ENCODE peak calls at places on chromosomes 4 and X, in seven cellular contexts. U, H, X, Z, T, L and O are unnamed samples.

GRCh38 chrX:15815779-15816452 is 25.6 kb downstream of the ZRSR2 start:
- DNase-seq in X (no peak), L (no peak), U (peak; percentile 43), H (no peak), T (no peak), Z (no peak), O (no peak)

GRCh38 chrX:68175569-68175968 is 257.7 kb downstream of the OPHN1 start:
- DNase-seq in L (no peak), H (no peak), U (no peak), Z (no peak), X (no peak), T (no peak), O (no peak)

GRCh38 chr4:47287735-47288134 is 175.8 kb downstream of the COMMD8 start:
- DNase-seq in X (no peak), Z (no peak), T (no peak), U (peak; percentile 83), H (no peak), L (no peak), O (no peak)

GRCh38 chr4:153651041-153651960 is 32.8 kb upstream of the TLR2 start:
- DNase-seq in T (no peak), Z (peak; percentile 46), X (no peak), H (no peak), U (peak; percentile 97), L (no peak), O (no peak)

GRCh38 chrX:68989865-68990606 is 161.2 kb downstream of the EFNB1 start:
- DNase-seq in Z (no peak), X (no peak), L (peak; percentile 30), T (no peak), H (no peak), U (no peak), O (no peak)

GRCh38 chrX:54479471-54480122 is 16.4 kb downstream of the FGD1 start:
- DNase-seq in H (no peak), X (no peak), T (no peak), Z (no peak), U (no peak), L (no peak), O (peak; percentile 76)

GRCh38 chr4:123366144-123366748 is 30.3 kb upstream of the SPRY1 start:
- DNase-seq in L (no peak), H (no peak), U (no peak), T (no peak), Z (no peak), X (no peak), O (no peak)

GRCh38 chr4:114601304-114602052 is 2.9 kb downstream of the UGT8 start:
- DNase-seq in H (no peak), L (no peak), X (peak; percentile 11), Z (no peak), U (no peak), T (no peak), O (no peak)

GRCh38 chr4:121233982-121234381 is 69.9 kb upstream of the TNIP3 start:
- DNase-seq in T (no peak), L (no peak), Z (no peak), H (no peak), X (no peak), U (no peak), O (no peak)

GRCh38 chr4:108425988-108426387 is 194.4 kb upstream of the RPL34 start:
- DNase-seq in Z (no peak), X (no peak), H (no peak), U (no peak), L (no peak), T (no peak), O (no peak)

GRCh38 chr4:137668885-137669284 is 136.6 kb upstream of the PCDH18 start:
- DNase-seq in Z (no peak), T (no peak), L (no peak), H (no peak), X (no peak), U (no peak), O (no peak)

GRCh38 chrX:97609938-97610337 is 726.2 kb downstream of the RPA4 start:
- DNase-seq in H (no peak), L (no peak), X (no peak), Z (no peak), U (no peak), T (no peak), O (no peak)

GRCh38 chr4:150769235-150769634 is 187.3 kb downstream of the MAB21L2 start:
- DNase-seq in U (no peak), L (no peak), T (no peak), H (no peak), Z (no peak), X (no peak), O (no peak)

GRCh38 chr4:16582526-16582925 is 315.9 kb downstream of the LDB2 start:
- DNase-seq in X (no peak), Z (no peak), H (no peak), U (no peak), T (no peak), L (no peak), O (no peak)

GRCh38 chrX:121308276-121308805 is 260.9 kb downstream of the GLUD2 start:
- DNase-seq in X (peak; percentile 30), U (peak; percentile 33), L (peak; percentile 4), T (no peak), Z (peak; percentile 23), H (no peak), O (peak; percentile 25)

GRCh38 chr4:183996868-183997267 is 91.8 kb downstream of the STOX2 start:
- DNase-seq in L (no peak), T (no peak), U (no peak), Z (no peak), X (no peak), H (no peak), O (no peak)

GRCh38 chrX:154605566-154605965 is 13.5 kb downstream of the CTAG1B start:
- DNase-seq in T (no peak), H (no peak), L (no peak), Z (no peak), U (no peak), X (no peak), O (no peak)

GRCh38 chr4:16237715-16238114 is 11.4 kb upstream of the TAPT1 start:
- DNase-seq in T (no peak), X (no peak), H (no peak), U (peak; percentile 94), L (no peak), Z (no peak), O (no peak)

GRCh38 chrX:74286950-74287349 is 17.0 kb upstream of the ZCCHC13 start:
- DNase-seq in L (no peak), Z (no peak), H (no peak), X (no peak), U (no peak), T (no peak), O (no peak)

GRCh38 chr4:81142744-81143143 is 72.3 kb downstream of the PRKG2 start:
- DNase-seq in T (no peak), X (no peak), Z (no peak), U (no peak), H (no peak), L (no peak), O (no peak)

GRCh38 chrX:134074151-134074550 is 88.8 kb upstream of the GPC3 start:
- DNase-seq in H (no peak), X (no peak), U (no peak), T (no peak), L (no peak), Z (no peak), O (no peak)

GRCh38 chrX:74277846-74278245 is 26.1 kb upstream of the ZCCHC13 start:
- DNase-seq in U (no peak), H (no peak), Z (no peak), X (no peak), T (no peak), L (no peak), O (no peak)

GRCh38 chrX:54633641-54634040 is 103.6 kb downstream of the GNL3L start:
- DNase-seq in L (no peak), T (no peak), Z (no peak), U (no peak), X (no peak), H (no peak), O (no peak)

GRCh38 chr4:175456131-175456530 is 355.9 kb downstream of the GPM6A start:
- DNase-seq in T (no peak), H (no peak), L (no peak), Z (no peak), X (no peak), U (no peak), O (no peak)

GRCh38 chr4:69991016-69991415 is 4.8 kb upstream of the STATH start:
- DNase-seq in Z (no peak), H (no peak), T (no peak), L (no peak), X (no peak), U (no peak), O (no peak)

GRCh38 chr4:106095408-106095807 is 200.1 kb downstream of the NPNT start:
- DNase-seq in Z (no peak), L (no peak), X (no peak), H (no peak), T (no peak), U (no peak), O (no peak)

GRCh38 chr4:82787342-82787741 is 11.3 kb downstream of the SCD5 start:
- DNase-seq in X (no peak), Z (no peak), U (no peak), T (no peak), L (no peak), H (no peak), O (no peak)

GRCh38 chr4:126124817-126125216 is 810.1 kb downstream of the FAT4 start:
- DNase-seq in H (no peak), U (no peak), Z (no peak), L (no peak), T (no peak), X (no peak), O (no peak)

GRCh38 chrX:1391370-1391706 is 575 bp downstream of the SLC25A6 start:
- DNase-seq in Z (no peak), H (no peak), X (no peak), U (no peak), T (no peak), L (no peak), O (no peak)

GRCh38 chr4:6929735-6930464 is 20.3 kb downstream of the TBC1D14 start:
- DNase-seq in X (no peak), T (no peak), Z (no peak), L (no peak), H (no peak), U (peak; percentile 44), O (no peak)

GRCh38 chrX:53261573-53261972 is 19.8 kb downstream of the IQSEC2 start:
- DNase-seq in Z (no peak), L (no peak), T (no peak), H (no peak), U (peak; percentile 68), X (no peak), O (no peak)

GRCh38 chrX:155056877-155057792 is 13.8 kb downstream of the CMC4 start:
- DNase-seq in Z (peak; percentile 9), U (peak; percentile 23), H (peak; percentile 32), L (peak; percentile 20), T (peak; percentile 80), X (peak; percentile 52), O (no peak)

GRCh38 chrX:136039968-136040367 is 54.7 kb downstream of the SLC9A6 start:
- DNase-seq in X (no peak), H (no peak), L (no peak), U (no peak), T (no peak), Z (no peak), O (no peak)

GRCh38 chr4:24210332-24210902 is 320.6 kb upstream of the PPARGC1A start:
- DNase-seq in Z (no peak), U (no peak), H (no peak), L (no peak), X (no peak), T (no peak), O (no peak)

GRCh38 chr4:153267013-153267412 is 62.8 kb downstream of the TRIM2 start:
- DNase-seq in X (no peak), L (no peak), T (no peak), U (no peak), H (no peak), Z (no peak), O (no peak)

GRCh38 chr4:26015906-26016305 is 101.9 kb downstream of the SMIM20 start:
- DNase-seq in L (no peak), T (no peak), X (no peak), H (no peak), Z (no peak), U (no peak), O (no peak)

GRCh38 chr4:124970011-124970410 is 257.5 kb upstream of the ANKRD50 start:
- DNase-seq in Z (no peak), X (no peak), L (no peak), U (no peak), T (no peak), H (no peak), O (no peak)

GRCh38 chrX:11435568-11435967 is 142.4 kb downstream of the AMELX start:
- DNase-seq in Z (no peak), U (no peak), T (no peak), L (no peak), H (no peak), X (no peak), O (no peak)